ENCODE peak calls at places on chromosomes 7 and 10, in seven cellular contexts. X is PC-3, S is mucosa of descending colon, Y is cardiac fibroblast, U is AG04450, B is bronchial epithelial cell, E is MCF 10A. W is an unnamed sample.

GRCh38 chr7:138105216-138105615 is 29.0 kb downstream of the AKR1D1 start:
- DNase-seq in E (no peak), Y (no peak), B (peak; percentile 13), S (no peak), U (no peak), X (peak; percentile 41), W (no peak)

GRCh38 chr7:50266893-50267386 is 37.6 kb upstream of the IKZF1 start:
- DNase-seq in U (no peak), X (no peak), S (peak; percentile 56), E (no peak), B (no peak), Y (no peak), W (peak; percentile 72)

GRCh38 chr7:47573758-47574472 is 8.0 kb downstream of the TNS3 start:
- DNase-seq in B (peak; percentile 81), S (peak; percentile 57), X (peak; percentile 77), E (peak; percentile 93), U (no peak), Y (peak; percentile 73), W (no peak)

GRCh38 chr10:11516419-11516721 is 95.1 kb downstream of the USP6NL start:
- DNase-seq in Y (no peak), B (no peak), X (no peak), E (no peak), S (no peak), U (no peak), W (no peak)

GRCh38 chr7:2954433-2954853 is 89.2 kb downstream of the CARD11 start:
- DNase-seq in X (no peak), U (no peak), Y (no peak), S (no peak), B (no peak), E (no peak), W (peak; percentile 71)

GRCh38 chr10:111493024-111493625 is 416.3 kb downstream of the ADRA2A start:
- DNase-seq in B (no peak), U (no peak), X (no peak), S (no peak), E (no peak), Y (no peak), W (no peak)

GRCh38 chr7:131057015-131057518 is 270.6 kb upstream of the MKLN1 start:
- DNase-seq in Y (peak; percentile 91), U (peak; percentile 81), B (peak; percentile 45), E (no peak), X (no peak), S (peak; percentile 49), W (no peak)

GRCh38 chr7:114916261-114916892 is 5.5 kb upstream of the MDFIC start:
- DNase-seq in E (no peak), U (no peak), B (no peak), Y (no peak), S (no peak), X (no peak), W (no peak)

GRCh38 chr7:157713591-157713990 is 376.8 kb downstream of the DNAJB6 start:
- DNase-seq in B (no peak), U (no peak), Y (no peak), E (no peak), S (no peak), X (no peak), W (no peak)

GRCh38 chr10:78604721-78605120 is 464.0 kb upstream of the ZMIZ1 start:
- DNase-seq in Y (no peak), U (no peak), E (no peak), B (no peak), S (no peak), X (no peak), W (no peak)

GRCh38 chr10:86335831-86336230 is 30.8 kb downstream of the GRID1 start:
- DNase-seq in S (no peak), B (no peak), U (no peak), Y (no peak), E (no peak), X (no peak), W (peak; percentile 17)

GRCh38 chr10:132522521-132523411 is 14.8 kb upstream of the INPP5A start:
- DNase-seq in B (no peak), S (no peak), U (no peak), Y (no peak), E (no peak), X (no peak), W (no peak)

GRCh38 chr7:134084488-134085144 is 42.5 kb upstream of the LRGUK start:
- DNase-seq in B (no peak), S (peak; percentile 7), Y (no peak), U (no peak), E (no peak), X (peak; percentile 1), W (no peak)

GRCh38 chr7:134593530-134594392 is 44.9 kb downstream of the AKR1B15 start:
- DNase-seq in S (peak; percentile 38), X (peak; percentile 63), E (peak; percentile 72), B (peak; percentile 78), Y (peak; percentile 96), U (peak; percentile 85), W (no peak)

GRCh38 chr10:132337019-132337418 is 5.0 kb downstream of the LRRC27 start:
- DNase-seq in X (no peak), Y (peak; percentile 33), B (peak; percentile 7), S (peak; percentile 19), E (no peak), U (no peak), W (no peak)

GRCh38 chr7:25515876-25516275 is 287.6 kb upstream of the NPVF start:
- DNase-seq in U (no peak), B (peak; percentile 52), X (no peak), Y (no peak), S (no peak), E (peak; percentile 33), W (no peak)

GRCh38 chr7:100722480-100723212 is 2.4 kb downstream of the EPO start:
- DNase-seq in E (no peak), X (no peak), Y (no peak), U (no peak), B (no peak), S (no peak), W (no peak)

GRCh38 chr7:48350515-48350914 is 179.3 kb downstream of the ABCA13 start:
- DNase-seq in B (no peak), Y (no peak), E (no peak), S (no peak), X (no peak), U (no peak), W (no peak)

DNA sequence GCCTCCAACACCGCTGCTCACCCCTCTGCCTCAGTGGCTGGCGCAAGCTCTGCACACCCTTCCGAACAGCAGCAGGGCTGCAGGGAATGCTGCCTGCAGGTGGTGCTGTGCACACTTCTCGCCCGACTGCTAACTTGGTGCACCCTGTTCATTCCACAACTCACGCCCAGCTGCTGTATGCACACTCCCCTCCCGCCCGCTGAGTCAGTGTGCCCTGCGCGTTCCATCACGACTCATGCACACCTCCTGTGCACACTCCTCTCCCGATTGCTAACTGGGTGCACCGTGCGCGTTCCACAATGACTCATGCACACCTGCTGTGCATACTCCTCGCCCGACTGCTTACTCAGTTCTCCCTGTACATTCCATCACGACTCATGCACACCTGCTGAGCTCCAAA is 21.5 kb downstream of the ADARB2 start:
- DNase-seq in Y (no peak), X (peak; percentile 19), S (peak; percentile 13), U (no peak), B (peak; percentile 29), E (peak; percentile 80), W (no peak)
- TF ChIP-seq CTCF in Y (no peak), X (peak; percentile 27), S (no peak), U (no peak), B (peak; percentile 4), E (peak; percentile 54), W (no peak)

DNA sequence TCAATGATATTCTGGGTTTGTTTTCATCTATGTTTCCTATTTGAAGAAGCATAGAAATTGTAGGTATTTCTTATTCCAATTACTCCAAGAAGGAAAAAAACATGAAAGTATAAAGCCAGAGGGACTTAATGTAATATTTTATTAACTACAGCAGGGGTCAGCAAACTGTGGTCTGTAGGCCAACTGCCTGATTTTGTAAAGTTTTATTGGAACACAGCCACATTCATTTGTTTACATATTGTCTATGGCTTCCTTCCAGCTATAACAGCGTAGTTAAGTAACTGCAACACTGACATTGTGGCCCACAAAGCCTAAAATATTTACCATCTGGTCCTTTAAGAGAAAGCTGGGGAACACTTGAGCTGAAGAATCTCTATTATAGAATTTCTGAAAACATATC is 306.2 kb downstream of the BICC1 start:
- DNase-seq in B (peak; percentile 66), Y (peak; percentile 90), X (peak; percentile 97), U (peak; percentile 44), S (no peak), E (peak; percentile 85), W (no peak)
- TF ChIP-seq CTCF in B (no peak), Y (peak; percentile 15), X (peak; percentile 74), U (no peak), S (no peak), E (peak; percentile 11), W (no peak)

DNA sequence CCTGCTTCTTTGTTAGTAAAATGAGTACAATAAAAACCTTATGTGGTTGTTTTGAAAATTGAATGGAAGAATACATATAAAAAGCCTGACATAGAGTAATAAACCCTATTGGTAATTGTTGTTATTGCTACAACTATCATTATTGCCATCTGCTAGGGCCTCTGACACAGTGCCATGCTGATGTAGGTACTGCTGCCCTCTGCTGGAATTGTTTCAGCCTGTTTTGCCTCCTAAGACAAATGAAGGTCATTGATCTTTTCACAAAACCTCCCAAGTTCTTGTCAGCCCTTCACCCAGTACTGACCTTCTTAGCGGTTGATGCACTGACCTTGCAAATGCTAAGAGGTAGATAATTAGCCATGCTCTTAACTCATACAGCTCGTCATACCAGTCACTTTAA is 975.3 kb downstream of the SORCS1 start:
- DNase-seq in S (peak; percentile 37), U (no peak), E (peak; percentile 64), X (peak; percentile 62), Y (peak; percentile 66), B (peak; percentile 51), W (no peak)
- TF ChIP-seq CTCF in S (no peak), U (peak; percentile 23), E (peak; percentile 33), X (peak; percentile 72), Y (peak; percentile 45), B (peak; percentile 67), W (peak; percentile 36)

DNA sequence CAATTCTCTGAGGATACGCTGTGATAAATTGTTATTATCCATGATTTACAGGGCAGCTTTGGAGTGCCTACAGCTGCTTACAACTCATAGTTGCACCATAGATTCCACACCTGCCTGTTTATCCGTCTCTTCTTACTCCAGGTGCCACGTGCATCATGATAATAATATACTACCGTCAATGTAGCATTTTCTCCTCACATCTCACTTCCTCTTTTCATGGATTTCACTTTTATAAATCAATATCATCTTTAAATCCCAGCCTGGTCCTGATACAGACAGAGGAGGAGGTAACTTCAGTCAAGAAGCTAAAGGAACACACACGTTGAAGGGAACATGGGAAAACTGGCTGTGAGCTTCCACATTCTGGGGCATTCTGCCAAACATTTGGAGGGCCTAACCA is 2.5 kb downstream of the CH25H start:
- DNase-seq in U (no peak), B (no peak), X (no peak), Y (no peak), S (no peak), E (no peak), W (no peak)
- TF ChIP-seq CTCF in U (no peak), B (no peak), X (no peak), Y (no peak), S (no peak), E (no peak), W (no peak)

GRCh38 chr7:145831616-145832206 is 284.9 kb upstream of the CNTNAP2 start:
- DNase-seq in U (no peak), S (no peak), Y (no peak), X (no peak), E (no peak), B (no peak), W (no peak)
- TF ChIP-seq CTCF in U (no peak), S (no peak), Y (no peak), X (no peak), E (no peak), B (no peak), W (no peak)

W was measured in upper lobe of right lung.